ENCODE peak calls at places on chromosomes 6 and 20, in four cellular contexts. Z is K562, N is HL-60, X is GM12878. K is an unnamed sample.

GRCh38 chr6:30219244-30219643 is 6.0 kb upstream of the TRIM26 start:
- DNase-seq in Z (peak; percentile 64), N (peak; percentile 74), X (peak; percentile 23), K (no peak)

GRCh38 chr6:18022398-18023231 is 35.2 kb upstream of the KIF13A start:
- DNase-seq in Z (no peak), N (no peak), X (no peak), K (no peak)

GRCh38 chr6:37182736-37183590 is 13.0 kb downstream of the PIM1 start:
- DNase-seq in Z (peak; percentile 99), N (peak; percentile 98), X (peak; percentile 32), K (no peak)

GRCh38 chr6:28981391-28981832 is 23.7 kb downstream of the ZNF311 start:
- DNase-seq in Z (peak; percentile 89), N (peak; percentile 73), X (peak; percentile 64), K (no peak)

GRCh38 chr6:119174879-119175817 is 96.7 kb upstream of the FAM184A start:
- DNase-seq in Z (no peak), N (no peak), X (no peak), K (no peak)

GRCh38 chr6:161066511-161066910 is 74.9 kb downstream of the MAP3K4 start:
- DNase-seq in Z (no peak), N (no peak), X (no peak), K (no peak)

GRCh38 chr6:118735320-118735719 is 83.9 kb upstream of the CEP85L start:
- DNase-seq in Z (peak; percentile 50), N (no peak), X (no peak), K (no peak)

GRCh38 chr6:33699131-33699530 is 12.4 kb downstream of the UQCC2 start:
- DNase-seq in Z (no peak), N (no peak), X (no peak), K (no peak)

GRCh38 chr6:26129656-26130055 is 42.4 kb downstream of the HFE start:
- DNase-seq in Z (no peak), N (no peak), X (no peak), K (no peak)

GRCh38 chr6:43742285-43742684 is 27.7 kb upstream of the VEGFA start:
- DNase-seq in Z (no peak), N (no peak), X (no peak), K (no peak)

GRCh38 chr20:49693435-49694171 is 20.1 kb downstream of the B4GALT5 start:
- DNase-seq in Z (no peak), N (no peak), X (no peak), K (no peak)

GRCh38 chr6:30493643-30494250 is 4.4 kb downstream of the HLA-E start:
- DNase-seq in Z (no peak), N (no peak), X (no peak), K (no peak)

GRCh38 chr20:62659488-62659887 is 17.2 kb downstream of the SLCO4A1 start:
- DNase-seq in Z (no peak), N (no peak), X (no peak), K (no peak)

GRCh38 chr20:4613184-4613583 is 108.5 kb upstream of the PRND start:
- DNase-seq in Z (no peak), N (no peak), X (no peak), K (no peak)

GRCh38 chr6:24673625-24674024 is 6.7 kb downstream of the ACOT13 start:
- DNase-seq in Z (no peak), N (no peak), X (no peak), K (no peak)

GRCh38 chr6:94071835-94072234 is 652.5 kb upstream of the EPHA7 start:
- DNase-seq in Z (no peak), N (no peak), X (no peak), K (no peak)

GRCh38 chr20:44683263-44684046 is 31.7 kb upstream of the CCN5 start:
- DNase-seq in Z (peak; percentile 68), N (peak; percentile 77), X (peak; percentile 45), K (peak; percentile 74)

GRCh38 chr6:167757821-167758220 is 68.9 kb upstream of the AFDN start:
- DNase-seq in Z (no peak), N (no peak), X (no peak), K (no peak)

GRCh38 chr6:122712864-122713612 is 66.5 kb upstream of the FABP7 start:
- DNase-seq in Z (peak; percentile 23), N (peak; percentile 68), X (no peak), K (no peak)

GRCh38 chr20:44343162-44343675 is 6.4 kb downstream of the R3HDML start:
- DNase-seq in Z (no peak), N (no peak), X (no peak), K (no peak)

GRCh38 chr6:157990321-157991066 is 8.8 kb downstream of the SYNJ2 start:
- DNase-seq in Z (no peak), N (peak; percentile 17), X (no peak), K (no peak)

GRCh38 chr20:31713312-31714049 is 9.2 kb downstream of the BCL2L1 start:
- DNase-seq in Z (no peak), N (no peak), X (no peak), K (no peak)

GRCh38 chr20:9311132-9311531 is 203.3 kb upstream of the LAMP5 start:
- DNase-seq in Z (no peak), N (no peak), X (no peak), K (no peak)

DNA sequence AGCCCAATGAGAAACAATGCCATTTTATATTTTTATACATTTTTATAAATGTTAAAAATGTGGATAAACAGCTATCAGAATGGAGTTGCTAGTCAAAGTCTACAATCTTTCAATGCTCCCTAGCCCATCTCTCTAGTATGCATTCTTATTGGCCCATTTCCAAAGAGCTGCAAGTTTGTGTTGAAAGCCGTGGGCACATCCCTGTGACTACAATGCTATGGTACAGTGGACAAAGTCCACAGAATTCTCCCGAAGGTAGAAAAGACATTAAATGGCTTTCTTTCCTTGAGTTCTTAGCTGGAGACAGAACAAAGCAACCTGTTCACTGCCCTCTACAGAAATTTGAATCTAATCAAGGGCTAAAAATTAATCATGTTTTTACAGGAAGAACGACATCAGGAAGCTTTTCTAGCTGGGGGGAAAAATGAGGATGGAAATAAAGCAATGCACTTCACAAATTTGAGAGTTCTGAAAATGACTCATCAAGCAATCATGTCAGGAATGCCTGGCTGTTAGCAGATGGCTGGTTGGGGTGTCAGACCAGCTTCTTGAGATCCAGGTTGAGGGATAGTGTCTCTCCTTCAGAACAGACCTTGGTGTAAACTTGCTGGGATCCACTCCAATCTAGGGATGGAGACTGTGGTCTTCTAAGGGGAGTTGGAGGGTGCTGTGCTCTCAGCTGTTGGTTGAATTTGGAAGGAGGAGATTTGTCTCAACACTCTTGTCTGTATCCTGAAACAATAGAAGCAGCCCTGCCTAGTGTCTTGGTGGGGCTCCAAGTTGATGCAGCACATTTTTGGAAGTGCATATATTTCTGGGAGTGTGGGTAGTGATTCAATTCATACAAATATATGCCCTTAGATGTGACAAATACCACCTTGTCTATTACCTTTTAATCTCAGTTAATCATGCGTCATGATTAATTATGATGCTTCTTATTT is 143.4 kb upstream of the PHACTR1 start:
- DNase-seq in Z (no peak), N (no peak), X (no peak), K (no peak)
- TF ChIP-seq POLR2AphosphoS5 in Z (no peak), N (no peak), X (no peak), K (no peak)

GRCh38 chr6:152127429-152128165 is 320.1 kb downstream of the ESR1 start:
- DNase-seq in Z (no peak), N (no peak), X (no peak), K (no peak)

GRCh38 chr6:152123076-152123475 is 315.6 kb downstream of the ESR1 start:
- DNase-seq in Z (no peak), N (no peak), X (no peak), K (no peak)

GRCh38 chr6:152121910-152122309 is 314.4 kb downstream of the ESR1 start:
- DNase-seq in Z (no peak), N (no peak), X (no peak), K (no peak)

GRCh38 chr6:152122434-152122833 is 315.0 kb downstream of the ESR1 start:
- DNase-seq in Z (no peak), N (no peak), X (no peak), K (no peak)

DNA sequence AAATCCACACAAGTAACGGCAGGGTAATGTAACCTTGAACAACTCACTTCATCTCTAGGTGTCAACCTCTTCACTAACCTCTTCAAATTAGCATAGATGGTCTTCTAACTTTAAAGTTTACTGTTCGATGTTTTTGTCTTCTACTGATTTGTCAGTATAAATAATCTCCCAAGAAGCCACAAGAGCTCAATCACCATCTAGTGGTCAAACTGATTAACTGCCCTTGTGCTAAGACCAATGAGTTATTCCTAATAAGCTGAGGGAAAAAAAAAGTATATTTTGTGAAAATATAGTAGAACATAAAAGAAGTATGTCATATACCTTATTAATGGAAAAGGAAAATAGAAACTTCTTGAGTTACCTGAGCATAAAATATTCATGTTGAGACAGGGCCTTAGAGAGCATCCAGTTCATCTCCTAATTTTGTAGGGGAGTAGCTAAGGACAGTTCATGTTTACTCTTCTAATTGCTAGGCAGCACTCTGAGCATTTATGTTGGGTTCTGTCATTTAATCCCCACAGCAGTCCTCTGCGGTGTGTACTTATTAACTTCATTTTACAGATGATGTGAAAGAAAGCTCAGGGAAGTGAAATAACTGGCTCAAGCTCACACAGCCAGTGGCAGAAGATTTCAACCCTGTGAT is 317.1 kb downstream of the ESR1 start:
- DNase-seq in Z (peak; percentile 43), N (no peak), X (no peak), K (no peak)
- TF ChIP-seq SPI1 in Z (no peak), N (no peak), X (no peak), K (no peak)

GRCh38 chr6:400815-401214 is 9.3 kb downstream of the IRF4 start:
- DNase-seq in Z (no peak), N (no peak), X (no peak), K (no peak)

GRCh38 chr6:401994-402640 is 10.6 kb downstream of the IRF4 start:
- DNase-seq in Z (no peak), N (no peak), X (no peak), K (no peak)

GRCh38 chr6:402901-403658 is 11.5 kb downstream of the IRF4 start:
- DNase-seq in Z (no peak), N (no peak), X (no peak), K (no peak)

GRCh38 chr6:399785-400517 is 8.4 kb downstream of the IRF4 start:
- DNase-seq in Z (no peak), N (no peak), X (no peak), K (no peak)

DNA sequence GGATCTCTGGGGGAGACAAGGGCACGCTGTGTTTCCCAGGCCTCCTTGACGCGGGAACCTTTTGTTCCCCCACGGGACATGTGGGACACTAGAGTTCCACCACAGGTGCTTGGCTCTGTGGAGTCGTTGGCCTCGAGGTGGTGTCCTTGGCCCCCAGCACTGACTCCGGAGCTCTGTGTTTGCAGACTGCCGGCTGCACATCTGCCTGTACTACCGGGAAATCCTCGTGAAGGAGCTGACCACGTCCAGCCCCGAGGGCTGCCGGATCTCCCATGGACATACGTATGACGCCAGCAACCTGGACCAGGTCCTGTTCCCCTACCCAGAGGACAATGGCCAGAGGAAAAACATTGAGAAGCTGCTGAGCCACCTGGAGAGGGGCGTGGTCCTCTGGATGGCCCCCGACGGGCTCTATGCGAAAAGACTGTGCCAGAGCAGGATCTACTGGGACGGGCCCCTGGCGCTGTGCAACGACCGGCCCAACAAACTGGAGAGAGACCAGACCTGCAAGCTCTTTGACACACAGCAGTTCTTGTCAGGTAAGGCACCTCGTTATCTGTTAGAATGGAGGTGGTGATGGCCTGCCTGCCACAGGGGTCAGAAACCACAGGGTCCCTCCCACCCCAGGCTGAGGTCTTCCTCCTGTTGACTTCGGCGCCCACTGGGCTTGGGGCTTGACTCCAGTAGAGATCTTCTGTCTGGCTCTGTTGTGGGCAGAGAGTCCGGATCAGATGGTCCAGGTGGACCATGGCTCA is 9.9 kb downstream of the IRF4 start:
- DNase-seq in Z (no peak), N (no peak), X (no peak), K (no peak)
- TF ChIP-seq POLR2AphosphoS5 in Z (no peak), N (no peak), X (peak; percentile 97), K (peak; percentile 88)

GRCh38 chr6:40755046-40755681 is 168.0 kb upstream of the LRFN2 start:
- DNase-seq in Z (no peak), N (no peak), X (no peak), K (no peak)
- TF ChIP-seq SPI1 in Z (no peak), N (no peak), X (no peak), K (no peak)